ENCODE peak calls at places on chromosomes 16 and 17, in five cellular contexts. E, V, B, G and C are unnamed samples.

GRCh38 chr16:26276289-26276688 is 584.5 kb downstream of the HS3ST4 start:
- DNase-seq in E (no peak), V (no peak), B (no peak), G (no peak), C (no peak)

GRCh38 chr17:29495011-29495410 is 71.8 kb downstream of the ABHD15 start:
- DNase-seq in E (peak; percentile 57), V (no peak), B (no peak), G (no peak), C (no peak)

GRCh38 chr16:90042946-90043514 is 23.8 kb upstream of the DBNDD1 start:
- DNase-seq in E (no peak), V (no peak), B (no peak), G (no peak), C (no peak)

GRCh38 chr16:28873543-28874201 is 4.6 kb upstream of the ATP2A1 start:
- DNase-seq in E (no peak), V (no peak), B (no peak), G (peak; percentile 21), C (no peak)

GRCh38 chr17:73393962-73394361 is 82.2 kb upstream of the CDC42EP4 start:
- DNase-seq in E (peak; percentile 31), V (no peak), B (no peak), G (no peak), C (no peak)

GRCh38 chr16:29807426-29808218 is 1.3 kb downstream of the MAZ start:
- DNase-seq in E (peak; percentile 96), V (no peak), B (peak; percentile 92), G (peak; percentile 88), C (peak; percentile 70)

GRCh38 chr16:79485020-79485419 is 115.5 kb downstream of the MAF start:
- DNase-seq in E (no peak), V (no peak), B (no peak), G (no peak), C (no peak)

GRCh38 chr16:70715113-70715711 is 29.4 kb upstream of the MTSS2 start:
- DNase-seq in E (peak; percentile 94), V (peak; percentile 100), B (no peak), G (no peak), C (no peak)

GRCh38 chr16:47037396-47037745 is 63.9 kb upstream of the DNAJA2 start:
- DNase-seq in E (peak; percentile 21), V (no peak), B (no peak), G (peak; percentile 6), C (no peak)

GRCh38 chr16:26963109-26963508 is 103.6 kb upstream of the C16orf82 start:
- DNase-seq in E (no peak), V (no peak), B (no peak), G (no peak), C (no peak)

GRCh38 chr17:81735181-81736102 is 23.4 kb downstream of the SLC25A10 start:
- DNase-seq in E (peak; percentile 30), V (no peak), B (no peak), G (no peak), C (no peak)

DNA sequence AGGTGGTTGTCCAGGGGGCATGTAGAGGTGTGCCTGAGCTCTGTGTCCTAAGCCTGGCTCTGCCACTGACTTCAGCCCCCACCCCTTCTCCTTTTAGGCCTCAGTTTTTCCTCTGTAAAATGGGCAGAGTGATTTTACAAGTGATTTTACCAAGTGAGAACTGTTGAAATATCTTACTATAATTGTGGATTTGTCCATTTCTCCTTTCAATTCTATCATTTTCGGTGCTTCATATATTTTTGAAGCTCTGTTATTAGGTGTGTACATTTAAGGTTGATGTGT is 21.7 kb upstream of the HOXB9 start:
- DNase-seq in E (no peak), V (no peak), B (no peak), G (no peak), C (no peak)
- TF ChIP-seq EZH2 in E (no peak), V (no peak), B (no peak), G (no peak), C (no peak)

GRCh38 chr17:15279011-15279477 is 13.9 kb upstream of the PMP22 start:
- DNase-seq in E (peak; percentile 93), V (no peak), B (peak; percentile 19), G (no peak), C (no peak)
- H3K9ac ChIP-seq in E (no peak overlapping the region), V (no peak overlapping the region), B (no peak overlapping the region), G (no peak overlapping the region), C (no peak overlapping the region)

GRCh38 chr17:47224971-47225370 is 15.8 kb downstream of the MYL4 start:
- DNase-seq in E (peak; percentile 41), V (no peak), B (no peak), G (no peak), C (no peak)

GRCh38 chr17:47223460-47223859 is 14.3 kb downstream of the MYL4 start:
- DNase-seq in E (no peak), V (no peak), B (no peak), G (no peak), C (no peak)

GRCh38 chr17:47225436-47225858 is 16.3 kb downstream of the MYL4 start:
- DNase-seq in E (peak; percentile 89), V (no peak), B (peak; percentile 98), G (no peak), C (peak; percentile 22)

GRCh38 chr17:47227862-47228261 is 18.7 kb downstream of the MYL4 start:
- DNase-seq in E (no peak), V (no peak), B (no peak), G (no peak), C (no peak)

DNA sequence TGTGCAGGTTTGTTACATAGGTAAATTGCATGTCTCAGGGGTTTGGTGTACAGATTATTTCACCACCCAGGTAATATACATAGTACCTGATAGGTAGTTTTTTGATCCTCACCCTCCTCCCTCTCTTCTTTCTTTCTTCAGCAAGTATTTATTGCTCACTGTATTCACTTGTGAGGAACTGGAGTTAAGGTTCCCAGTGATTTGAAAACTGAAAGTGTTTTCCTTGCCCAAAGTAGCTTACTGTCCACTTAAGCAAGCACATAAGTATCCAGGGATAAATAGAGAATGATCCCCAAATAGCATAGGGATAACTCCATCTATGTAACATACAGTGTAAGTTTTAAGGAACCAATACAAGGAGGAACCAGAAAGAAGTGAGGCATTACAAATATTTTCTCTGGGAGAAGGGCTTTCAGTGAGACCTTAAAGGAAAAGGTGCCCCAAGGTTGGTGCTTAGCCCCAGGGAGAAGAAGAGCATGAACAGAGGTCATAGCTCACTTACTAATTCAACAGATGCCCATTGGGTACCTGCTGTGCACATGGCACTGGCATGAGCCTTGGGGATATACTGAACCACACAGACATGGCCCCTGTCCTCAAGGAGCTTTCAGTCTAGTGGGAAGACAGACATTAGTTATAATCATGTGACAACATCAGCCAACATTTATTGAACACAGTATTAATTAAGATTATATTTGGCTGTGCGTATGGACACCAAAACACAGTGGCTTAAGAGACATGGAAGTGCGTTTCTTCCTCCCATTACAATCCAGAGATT is 17.0 kb downstream of the MYL4 start:
- DNase-seq in E (peak; percentile 20), V (no peak), B (peak; percentile 73), G (no peak), C (no peak)
- H3K27ac ChIP-seq in E (peak overlapping the region; percentile 32), V (no peak overlapping the region), B (peak overlapping the region; percentile 97), G (no peak overlapping the region), C (no peak overlapping the region)

GRCh38 chr16:1991588-1992474 is 2.1 kb downstream of the SYNGR3 start:
- DNase-seq in E (peak; percentile 81), V (no peak), B (peak; percentile 88), G (peak; percentile 94), C (peak; percentile 39)
- TF ChIP-seq EZH2 in E (no peak), V (no peak), B (no peak), G (no peak), C (no peak)

GRCh38 chr16:30983289-30983889 is 1.6 kb upstream of the HSD3B7 start:
- DNase-seq in E (no peak), V (no peak), B (no peak), G (no peak), C (no peak)

GRCh38 chr16:30985401-30986128 is 558 bp downstream of the HSD3B7 start:
- DNase-seq in E (no peak), V (no peak), B (no peak), G (no peak), C (no peak)

GRCh38 chr16:30983898-30984610 is 953 bp upstream of the HSD3B7 start:
- DNase-seq in E (no peak), V (no peak), B (no peak), G (no peak), C (no peak)

GRCh38 chr16:30986129-30986991 is 1.4 kb downstream of the HSD3B7 start:
- DNase-seq in E (no peak), V (no peak), B (no peak), G (no peak), C (no peak)

GRCh38 chr16:30984669-30985400 is at the start of gene HSD3B7:
- DNase-seq in E (peak; percentile 63), V (no peak), B (peak; percentile 69), G (peak; percentile 61), C (peak; percentile 10)
- H3K9ac ChIP-seq in E (peak within 1 kb of the TSS; percentile 59), V (no peak within 1 kb of the TSS), B (no peak within 1 kb of the TSS), G (no peak within 1 kb of the TSS), C (no peak within 1 kb of the TSS)

GRCh38 chr16:86579268-86580062 is 1.1 kb downstream of the FOXL1 start:
- DNase-seq in E (peak; percentile 50), V (no peak), B (no peak), G (no peak), C (no peak)
- H3K27ac ChIP-seq in E (peak overlapping the region; percentile 97), V (no peak overlapping the region), B (no peak overlapping the region), G (no peak overlapping the region), C (no peak overlapping the region)

DNA sequence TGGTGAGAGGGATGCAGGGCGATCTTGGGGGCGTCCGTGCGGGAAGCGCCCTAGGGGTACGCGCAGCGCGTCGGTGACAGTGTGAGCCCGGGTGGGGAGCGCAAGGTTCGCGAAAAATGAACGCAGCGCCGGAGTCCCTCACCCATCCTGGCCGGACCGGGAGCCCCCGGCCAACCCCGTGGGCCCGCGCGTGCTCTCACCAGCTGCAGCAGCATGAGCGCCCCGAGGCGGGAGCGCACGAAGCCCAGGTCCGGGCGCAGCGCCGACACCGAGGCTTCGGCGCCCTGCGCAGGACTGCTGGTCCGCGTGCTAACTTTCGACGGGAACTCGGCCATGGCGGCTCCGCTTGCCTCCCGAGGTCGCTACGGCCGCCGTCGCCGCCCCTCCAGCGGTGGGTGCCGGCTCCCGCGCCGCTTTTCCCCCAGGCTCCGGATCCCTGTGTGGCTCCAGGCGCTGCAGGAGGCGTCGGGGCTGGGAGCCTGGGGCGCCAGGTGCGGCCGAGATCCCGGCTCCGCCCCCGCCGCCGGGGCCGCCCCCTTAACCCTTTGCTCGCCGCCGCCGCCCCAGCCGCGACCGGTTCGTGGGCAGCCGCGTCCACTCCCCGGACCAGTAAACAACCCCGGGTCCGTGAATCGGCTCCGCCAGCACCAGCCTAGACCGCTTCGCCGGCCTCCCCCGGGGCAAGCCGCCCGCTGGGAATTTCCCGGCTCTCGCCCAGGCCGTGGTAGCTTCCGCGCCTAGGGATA is at the start of gene PLLP:
- DNase-seq in E (peak; percentile 17), V (no peak), B (peak; percentile 38), G (no peak), C (no peak)
- TF ChIP-seq EZH2 in E (peak; percentile 67), V (no peak), B (peak; percentile 60), G (no peak), C (no peak)

DNA sequence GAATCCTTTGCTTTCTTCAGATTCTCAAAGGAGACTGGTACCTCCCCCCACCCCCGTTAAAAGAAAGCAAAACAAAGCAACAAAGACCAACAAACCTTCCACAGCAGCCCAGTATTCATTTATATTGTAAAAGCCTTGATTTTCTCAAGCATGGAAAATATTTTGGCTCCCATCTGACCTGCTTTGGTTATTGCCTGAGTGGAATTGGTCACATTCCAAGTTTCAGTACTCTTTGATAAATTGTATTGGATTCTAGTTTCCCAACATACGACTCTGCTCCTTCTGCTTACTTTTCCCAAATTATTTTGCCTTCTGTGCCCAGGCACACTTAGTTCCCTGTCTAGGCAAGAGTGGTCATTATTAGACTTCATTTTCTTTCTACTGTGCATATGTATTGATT is 1.3 kb downstream of the ABCC11 start:
- DNase-seq in E (peak; percentile 54), V (no peak), B (no peak), G (no peak), C (no peak)
- H3K9ac ChIP-seq in E (no peak overlapping the region), V (no peak overlapping the region), B (no peak overlapping the region), G (no peak overlapping the region), C (no peak overlapping the region)

GRCh38 chr16:45454-45853 is 8.0 kb downstream of the POLR3K start:
- DNase-seq in E (no peak), V (no peak), B (no peak), G (no peak), C (no peak)
- H3K27ac ChIP-seq in E (no peak overlapping the region), V (no peak overlapping the region), B (no peak overlapping the region), G (no peak overlapping the region), C (no peak overlapping the region)